ENCODE peak calls at places on chromosomes 7 and 10, in nine cellular contexts. One of them, this sample, is unnamed. For H3K36me3 and H3K4me1, the result is how much of the 10 kb centered on the place peaks cover.

GRCh38 chr10:3484306-3485187 is 300.5 kb downstream of the KLF6 start:
- DNase-seq in breast epithelium: no peak
- DNase-seq in psoas muscle: no peak
- DNase-seq in cardiac muscle cell: peak
- DNase-seq in mammary epithelial cell: no peak
- DNase-seq in gastrocnemius medialis: no peak
- DNase-seq in upper lobe of left lung: no peak
- DNase-seq in vagina: no peak
- DNase-seq in left ventricle myocardium inferior: no peak
- DNase-seq in this sample: no peak

GRCh38 chr7:43377196-43377935 is 205.5 kb upstream of the STK17A start:
- DNase-seq in breast epithelium: no peak
- DNase-seq in psoas muscle: no peak
- DNase-seq in cardiac muscle cell: peak
- DNase-seq in mammary epithelial cell: no peak
- DNase-seq in gastrocnemius medialis: no peak
- DNase-seq in upper lobe of left lung: no peak
- DNase-seq in vagina: no peak
- DNase-seq in left ventricle myocardium inferior: no peak
- DNase-seq in this sample: no peak

GRCh38 chr10:102775201-102775972 is 31.6 kb downstream of the WBP1L start:
- DNase-seq in breast epithelium: no peak
- DNase-seq in psoas muscle: peak
- DNase-seq in cardiac muscle cell: peak
- DNase-seq in mammary epithelial cell: no peak
- DNase-seq in gastrocnemius medialis: peak
- DNase-seq in upper lobe of left lung: peak
- DNase-seq in vagina: peak
- DNase-seq in left ventricle myocardium inferior: peak
- DNase-seq in this sample: peak

GRCh38 chr10:86339226-86339865 is 27.2 kb downstream of the GRID1 start:
- DNase-seq in breast epithelium: no peak
- DNase-seq in psoas muscle: no peak
- DNase-seq in cardiac muscle cell: no peak
- DNase-seq in mammary epithelial cell: no peak
- DNase-seq in gastrocnemius medialis: no peak
- DNase-seq in upper lobe of left lung: no peak
- DNase-seq in vagina: no peak
- DNase-seq in left ventricle myocardium inferior: no peak
- DNase-seq in this sample: no peak

GRCh38 chr7:24854866-24855265 is 97.6 kb upstream of the GSDME start:
- DNase-seq in breast epithelium: no peak
- DNase-seq in psoas muscle: no peak
- DNase-seq in cardiac muscle cell: no peak
- DNase-seq in mammary epithelial cell: no peak
- DNase-seq in gastrocnemius medialis: no peak
- DNase-seq in upper lobe of left lung: no peak
- DNase-seq in vagina: no peak
- DNase-seq in left ventricle myocardium inferior: no peak
- DNase-seq in this sample: no peak

GRCh38 chr7:119720541-119720940 is 552.4 kb upstream of the KCND2 start:
- DNase-seq in breast epithelium: no peak
- DNase-seq in psoas muscle: no peak
- DNase-seq in cardiac muscle cell: peak
- DNase-seq in mammary epithelial cell: peak
- DNase-seq in gastrocnemius medialis: no peak
- DNase-seq in upper lobe of left lung: no peak
- DNase-seq in vagina: no peak
- DNase-seq in left ventricle myocardium inferior: no peak
- DNase-seq in this sample: no peak

GRCh38 chr7:17598305-17598704 is 299.9 kb downstream of the AHR start:
- DNase-seq in breast epithelium: no peak
- DNase-seq in psoas muscle: no peak
- DNase-seq in cardiac muscle cell: no peak
- DNase-seq in mammary epithelial cell: no peak
- DNase-seq in gastrocnemius medialis: no peak
- DNase-seq in upper lobe of left lung: no peak
- DNase-seq in vagina: no peak
- DNase-seq in left ventricle myocardium inferior: no peak
- DNase-seq in this sample: no peak

GRCh38 chr10:79063661-79064490 is 4.9 kb upstream of the ZMIZ1 start:
- DNase-seq in breast epithelium: no peak
- DNase-seq in psoas muscle: peak
- DNase-seq in cardiac muscle cell: no peak
- DNase-seq in mammary epithelial cell: no peak
- DNase-seq in gastrocnemius medialis: no peak
- DNase-seq in upper lobe of left lung: peak
- DNase-seq in vagina: no peak
- DNase-seq in left ventricle myocardium inferior: peak
- DNase-seq in this sample: no peak

GRCh38 chr7:16708980-16709379 is 44.6 kb upstream of the TSPAN13 start:
- DNase-seq in breast epithelium: no peak
- DNase-seq in psoas muscle: peak
- DNase-seq in cardiac muscle cell: peak
- DNase-seq in mammary epithelial cell: peak
- DNase-seq in gastrocnemius medialis: no peak
- DNase-seq in upper lobe of left lung: no peak
- DNase-seq in vagina: no peak
- DNase-seq in left ventricle myocardium inferior: no peak
- DNase-seq in this sample: no peak

GRCh38 chr10:69202332-69202731 is 17.8 kb upstream of the HKDC1 start:
- DNase-seq in breast epithelium: no peak
- DNase-seq in psoas muscle: no peak
- DNase-seq in cardiac muscle cell: peak
- DNase-seq in mammary epithelial cell: no peak
- DNase-seq in gastrocnemius medialis: no peak
- DNase-seq in upper lobe of left lung: no peak
- DNase-seq in vagina: no peak
- DNase-seq in left ventricle myocardium inferior: no peak
- DNase-seq in this sample: no peak
- H3K36me3 ChIP-seq in breast epithelium: under half
- H3K36me3 ChIP-seq in psoas muscle: half or more
- H3K36me3 ChIP-seq in cardiac muscle cell: under half
- H3K36me3 ChIP-seq in mammary epithelial cell: under half
- H3K36me3 ChIP-seq in gastrocnemius medialis: half or more
- H3K36me3 ChIP-seq in upper lobe of left lung: half or more
- H3K36me3 ChIP-seq in vagina: half or more
- H3K36me3 ChIP-seq in left ventricle myocardium inferior: half or more
- H3K36me3 ChIP-seq in this sample: half or more

GRCh38 chr7:20786049-20786412 is 655 bp downstream of the SP8 start:
- DNase-seq in breast epithelium: no peak
- DNase-seq in psoas muscle: no peak
- DNase-seq in cardiac muscle cell: no peak
- DNase-seq in mammary epithelial cell: no peak
- DNase-seq in gastrocnemius medialis: no peak
- DNase-seq in upper lobe of left lung: no peak
- DNase-seq in vagina: no peak
- DNase-seq in left ventricle myocardium inferior: no peak
- DNase-seq in this sample: no peak

GRCh38 chr7:20783131-20783715 is 3.5 kb downstream of the SP8 start:
- DNase-seq in breast epithelium: no peak
- DNase-seq in psoas muscle: no peak
- DNase-seq in cardiac muscle cell: no peak
- DNase-seq in mammary epithelial cell: no peak
- DNase-seq in gastrocnemius medialis: no peak
- DNase-seq in upper lobe of left lung: no peak
- DNase-seq in vagina: no peak
- DNase-seq in left ventricle myocardium inferior: no peak
- DNase-seq in this sample: no peak

GRCh38 chr7:20785211-20786048 is 1.3 kb downstream of the SP8 start:
- DNase-seq in breast epithelium: no peak
- DNase-seq in psoas muscle: no peak
- DNase-seq in cardiac muscle cell: no peak
- DNase-seq in mammary epithelial cell: peak
- DNase-seq in gastrocnemius medialis: no peak
- DNase-seq in upper lobe of left lung: no peak
- DNase-seq in vagina: no peak
- DNase-seq in left ventricle myocardium inferior: no peak
- DNase-seq in this sample: no peak

GRCh38 chr7:20784311-20785210 is 2.1 kb downstream of the SP8 start:
- DNase-seq in breast epithelium: no peak
- DNase-seq in psoas muscle: no peak
- DNase-seq in cardiac muscle cell: no peak
- DNase-seq in mammary epithelial cell: peak
- DNase-seq in gastrocnemius medialis: no peak
- DNase-seq in upper lobe of left lung: no peak
- DNase-seq in vagina: no peak
- DNase-seq in left ventricle myocardium inferior: no peak
- DNase-seq in this sample: no peak

DNA sequence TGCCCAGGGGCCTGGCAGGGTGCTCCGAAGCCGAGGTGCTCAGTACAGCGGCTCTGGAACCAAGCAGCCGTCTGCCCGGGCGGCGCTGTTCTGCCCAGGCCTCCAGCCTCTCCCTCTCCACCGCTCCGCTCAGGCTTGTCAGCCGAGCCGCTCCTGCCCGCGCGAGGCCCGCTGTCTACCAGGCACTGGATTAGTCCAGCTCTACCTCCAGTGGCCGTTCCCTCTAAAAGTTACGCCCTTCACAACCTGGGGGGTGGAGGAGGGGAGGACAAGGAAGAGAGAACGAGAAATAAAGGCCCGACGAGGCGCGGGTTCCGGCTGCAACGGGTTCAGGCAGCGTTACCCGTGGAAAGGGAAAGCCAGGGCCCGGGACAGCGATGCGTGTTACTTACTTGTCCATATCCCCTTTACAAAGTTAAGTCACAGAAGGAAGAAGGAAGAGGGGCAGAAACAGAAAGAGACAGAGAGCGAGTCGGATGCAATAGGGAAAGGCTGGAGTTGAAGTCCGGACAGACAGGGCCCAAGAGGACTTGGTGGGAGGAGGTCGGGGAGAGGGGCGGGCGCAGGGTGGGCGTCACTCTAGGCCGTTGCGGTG is 2.9 kb downstream of the SP8 start:
- DNase-seq in breast epithelium: no peak
- DNase-seq in psoas muscle: no peak
- DNase-seq in cardiac muscle cell: no peak
- DNase-seq in mammary epithelial cell: no peak
- DNase-seq in gastrocnemius medialis: no peak
- DNase-seq in upper lobe of left lung: peak
- DNase-seq in vagina: no peak
- DNase-seq in left ventricle myocardium inferior: no peak
- DNase-seq in this sample: no peak
- TF ChIP-seq CTCF in breast epithelium: no peak
- TF ChIP-seq CTCF in psoas muscle: no peak
- TF ChIP-seq CTCF in cardiac muscle cell: no peak
- TF ChIP-seq CTCF in mammary epithelial cell: no peak
- TF ChIP-seq CTCF in gastrocnemius medialis: no peak
- TF ChIP-seq CTCF in upper lobe of left lung: no peak
- TF ChIP-seq CTCF in vagina: no peak
- TF ChIP-seq CTCF in left ventricle myocardium inferior: no peak
- TF ChIP-seq CTCF in this sample: no peak

DNA sequence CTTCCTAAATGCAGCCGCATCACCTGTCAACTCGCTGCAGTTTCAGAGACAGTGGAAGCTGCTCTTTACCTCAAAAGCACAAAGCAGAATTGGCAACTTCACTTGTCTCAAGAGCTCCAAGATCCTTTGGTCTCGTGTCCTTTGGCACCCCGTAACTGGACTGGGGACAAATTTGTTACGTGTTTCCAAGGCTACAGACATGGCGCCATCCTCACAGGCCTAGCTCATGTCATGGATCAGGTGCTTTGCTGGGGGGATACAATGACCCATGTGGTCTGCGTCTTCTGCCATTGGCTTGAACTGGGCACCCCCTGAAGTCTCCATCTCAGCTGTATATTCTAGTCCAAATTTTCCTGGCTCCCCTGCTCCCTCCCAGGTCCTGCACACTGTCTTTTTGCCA is 48.6 kb downstream of the CHST3 start:
- DNase-seq in breast epithelium: no peak
- DNase-seq in psoas muscle: no peak
- DNase-seq in cardiac muscle cell: no peak
- DNase-seq in mammary epithelial cell: no peak
- DNase-seq in gastrocnemius medialis: no peak
- DNase-seq in upper lobe of left lung: no peak
- DNase-seq in vagina: no peak
- DNase-seq in left ventricle myocardium inferior: no peak
- DNase-seq in this sample: no peak
- H3K4me1 ChIP-seq in breast epithelium: under half
- H3K4me1 ChIP-seq in psoas muscle: half or more
- H3K4me1 ChIP-seq in cardiac muscle cell: under half
- H3K4me1 ChIP-seq in mammary epithelial cell: under half
- H3K4me1 ChIP-seq in gastrocnemius medialis: half or more
- H3K4me1 ChIP-seq in upper lobe of left lung: under half
- H3K4me1 ChIP-seq in vagina: half or more
- H3K4me1 ChIP-seq in left ventricle myocardium inferior: half or more
- H3K4me1 ChIP-seq in this sample: half or more

DNA sequence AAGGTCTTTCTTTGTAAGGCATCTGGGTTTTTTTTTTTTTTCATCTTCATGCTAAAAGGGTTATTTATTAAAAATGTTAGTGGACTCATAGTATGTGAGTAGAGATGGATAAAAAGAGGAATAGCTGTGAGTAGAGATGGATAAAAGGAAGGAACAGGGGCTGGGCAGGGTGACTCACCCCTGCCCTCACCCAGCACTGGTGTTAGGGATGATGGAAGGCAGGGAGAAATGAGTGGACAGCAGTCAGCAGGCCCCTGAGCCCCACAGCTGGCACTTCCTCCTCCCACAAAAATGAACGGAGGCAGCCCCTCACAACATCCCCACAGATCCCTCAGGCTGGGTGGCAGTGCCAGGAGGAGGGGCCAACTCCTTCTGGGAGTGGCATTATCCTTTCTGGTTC is 39.3 kb downstream of the ANTXRL start:
- DNase-seq in breast epithelium: no peak
- DNase-seq in psoas muscle: no peak
- DNase-seq in cardiac muscle cell: no peak
- DNase-seq in mammary epithelial cell: no peak
- DNase-seq in gastrocnemius medialis: no peak
- DNase-seq in upper lobe of left lung: no peak
- DNase-seq in vagina: no peak
- DNase-seq in left ventricle myocardium inferior: no peak
- DNase-seq in this sample: no peak
- H3K36me3 ChIP-seq in breast epithelium: under half
- H3K36me3 ChIP-seq in psoas muscle: under half
- H3K36me3 ChIP-seq in cardiac muscle cell: under half
- H3K36me3 ChIP-seq in mammary epithelial cell: under half
- H3K36me3 ChIP-seq in gastrocnemius medialis: under half
- H3K36me3 ChIP-seq in upper lobe of left lung: under half
- H3K36me3 ChIP-seq in vagina: under half
- H3K36me3 ChIP-seq in left ventricle myocardium inferior: under half
- H3K36me3 ChIP-seq in this sample: under half

GRCh38 chr7:88357794-88358533 is 51.3 kb upstream of the STEAP4 start:
- DNase-seq in breast epithelium: no peak
- DNase-seq in psoas muscle: no peak
- DNase-seq in cardiac muscle cell: peak
- DNase-seq in mammary epithelial cell: peak
- DNase-seq in gastrocnemius medialis: no peak
- DNase-seq in upper lobe of left lung: no peak
- DNase-seq in vagina: no peak
- DNase-seq in left ventricle myocardium inferior: no peak
- DNase-seq in this sample: no peak
- TF ChIP-seq CTCF in breast epithelium: peak
- TF ChIP-seq CTCF in psoas muscle: peak
- TF ChIP-seq CTCF in cardiac muscle cell: peak
- TF ChIP-seq CTCF in mammary epithelial cell: peak
- TF ChIP-seq CTCF in gastrocnemius medialis: peak
- TF ChIP-seq CTCF in upper lobe of left lung: peak
- TF ChIP-seq CTCF in vagina: no peak
- TF ChIP-seq CTCF in left ventricle myocardium inferior: peak
- TF ChIP-seq CTCF in this sample: peak

GRCh38 chr10:124703372-124703771 is 40.8 kb downstream of the FAM53B start:
- DNase-seq in breast epithelium: no peak
- DNase-seq in psoas muscle: no peak
- DNase-seq in cardiac muscle cell: no peak
- DNase-seq in mammary epithelial cell: no peak
- DNase-seq in gastrocnemius medialis: no peak
- DNase-seq in upper lobe of left lung: no peak
- DNase-seq in vagina: no peak
- DNase-seq in left ventricle myocardium inferior: no peak
- DNase-seq in this sample: no peak
- H3K4me1 ChIP-seq in breast epithelium: under half
- H3K4me1 ChIP-seq in psoas muscle: half or more
- H3K4me1 ChIP-seq in cardiac muscle cell: under half
- H3K4me1 ChIP-seq in mammary epithelial cell: under half
- H3K4me1 ChIP-seq in gastrocnemius medialis: half or more
- H3K4me1 ChIP-seq in upper lobe of left lung: half or more
- H3K4me1 ChIP-seq in vagina: half or more
- H3K4me1 ChIP-seq in left ventricle myocardium inferior: half or more
- H3K4me1 ChIP-seq in this sample: under half

This sample was measured in right atrium auricular region.